ENCODE peak calls at places on chromosomes 12 and 14, in ten cellular contexts. One of them, this sample, is unnamed. For H3K4me1, the result is how much of the 10 kb centered on the place peaks cover.

GRCh38 chr12:114339626-114340025 is 66.3 kb downstream of the TBX5 start:
- DNase-seq in stomach: no peak
- DNase-seq in astrocyte: peak
- DNase-seq in Peyer's patch: no peak
- DNase-seq in left ventricle myocardium inferior: no peak
- DNase-seq in HCT116: no peak
- DNase-seq in breast epithelium: no peak
- DNase-seq in K562: no peak
- DNase-seq in sigmoid colon: no peak
- DNase-seq in adrenal gland: no peak
- DNase-seq in this sample: no peak

GRCh38 chr14:103716091-103716801 is 636 bp downstream of the ZFYVE21 start:
- DNase-seq in stomach: no peak
- DNase-seq in astrocyte: no peak
- DNase-seq in Peyer's patch: no peak
- DNase-seq in left ventricle myocardium inferior: no peak
- DNase-seq in HCT116: no peak
- DNase-seq in breast epithelium: no peak
- DNase-seq in K562: peak
- DNase-seq in sigmoid colon: no peak
- DNase-seq in adrenal gland: no peak
- DNase-seq in this sample: no peak

GRCh38 chr14:94816113-94816512 is 46.2 kb upstream of the GSC start:
- DNase-seq in stomach: no peak
- DNase-seq in astrocyte: no peak
- DNase-seq in Peyer's patch: no peak
- DNase-seq in left ventricle myocardium inferior: no peak
- DNase-seq in HCT116: no peak
- DNase-seq in breast epithelium: no peak
- DNase-seq in K562: no peak
- DNase-seq in sigmoid colon: no peak
- DNase-seq in adrenal gland: no peak
- DNase-seq in this sample: no peak

GRCh38 chr12:40198601-40199000 is 26.2 kb upstream of the LRRK2 start:
- DNase-seq in stomach: no peak
- DNase-seq in astrocyte: no peak
- DNase-seq in Peyer's patch: no peak
- DNase-seq in left ventricle myocardium inferior: no peak
- DNase-seq in HCT116: no peak
- DNase-seq in breast epithelium: no peak
- DNase-seq in K562: no peak
- DNase-seq in sigmoid colon: no peak
- DNase-seq in adrenal gland: no peak
- DNase-seq in this sample: no peak

GRCh38 chr12:84157170-84157569 is 755.4 kb downstream of the SLC6A15 start:
- DNase-seq in stomach: no peak
- DNase-seq in astrocyte: no peak
- DNase-seq in Peyer's patch: no peak
- DNase-seq in left ventricle myocardium inferior: no peak
- DNase-seq in HCT116: no peak
- DNase-seq in breast epithelium: no peak
- DNase-seq in K562: no peak
- DNase-seq in sigmoid colon: no peak
- DNase-seq in adrenal gland: no peak
- DNase-seq in this sample: no peak

GRCh38 chr12:112546996-112547395 is 128.2 kb downstream of the PTPN11 start:
- DNase-seq in stomach: no peak
- DNase-seq in astrocyte: no peak
- DNase-seq in Peyer's patch: no peak
- DNase-seq in left ventricle myocardium inferior: no peak
- DNase-seq in HCT116: no peak
- DNase-seq in breast epithelium: no peak
- DNase-seq in K562: no peak
- DNase-seq in sigmoid colon: no peak
- DNase-seq in adrenal gland: no peak
- DNase-seq in this sample: no peak

GRCh38 chr12:120134307-120134980 is 17.9 kb upstream of the RAB35 start:
- DNase-seq in stomach: no peak
- DNase-seq in astrocyte: no peak
- DNase-seq in Peyer's patch: no peak
- DNase-seq in left ventricle myocardium inferior: no peak
- DNase-seq in HCT116: no peak
- DNase-seq in breast epithelium: no peak
- DNase-seq in K562: no peak
- DNase-seq in sigmoid colon: no peak
- DNase-seq in adrenal gland: no peak
- DNase-seq in this sample: no peak

GRCh38 chr12:94595152-94595551 is 55.2 kb downstream of the TMCC3 start:
- DNase-seq in stomach: no peak
- DNase-seq in astrocyte: peak
- DNase-seq in Peyer's patch: no peak
- DNase-seq in left ventricle myocardium inferior: no peak
- DNase-seq in HCT116: no peak
- DNase-seq in breast epithelium: no peak
- DNase-seq in K562: no peak
- DNase-seq in sigmoid colon: no peak
- DNase-seq in adrenal gland: no peak
- DNase-seq in this sample: no peak

GRCh38 chr14:92651106-92651792 is 97.2 kb downstream of the LGMN start:
- DNase-seq in stomach: peak
- DNase-seq in astrocyte: no peak
- DNase-seq in Peyer's patch: peak
- DNase-seq in left ventricle myocardium inferior: no peak
- DNase-seq in HCT116: no peak
- DNase-seq in breast epithelium: no peak
- DNase-seq in K562: no peak
- DNase-seq in sigmoid colon: no peak
- DNase-seq in adrenal gland: peak
- DNase-seq in this sample: no peak
- H3K4me3 ChIP-seq in stomach: peak
- H3K4me3 ChIP-seq in astrocyte: no peak
- H3K4me3 ChIP-seq in Peyer's patch: peak
- H3K4me3 ChIP-seq in left ventricle myocardium inferior: no peak
- H3K4me3 ChIP-seq in HCT116: no peak
- H3K4me3 ChIP-seq in breast epithelium: peak
- H3K4me3 ChIP-seq in K562: no peak
- H3K4me3 ChIP-seq in sigmoid colon: peak
- H3K4me3 ChIP-seq in adrenal gland: no peak
- H3K4me3 ChIP-seq in this sample: no peak

GRCh38 chr14:20195911-20196310 is 5.2 kb downstream of the OR11G2 start:
- DNase-seq in stomach: no peak
- DNase-seq in astrocyte: no peak
- DNase-seq in Peyer's patch: no peak
- DNase-seq in left ventricle myocardium inferior: no peak
- DNase-seq in HCT116: no peak
- DNase-seq in breast epithelium: no peak
- DNase-seq in K562: no peak
- DNase-seq in sigmoid colon: no peak
- DNase-seq in adrenal gland: no peak
- DNase-seq in this sample: no peak
- TF ChIP-seq CTCF in stomach: no peak
- TF ChIP-seq CTCF in astrocyte: no peak
- TF ChIP-seq CTCF in Peyer's patch: no peak
- TF ChIP-seq CTCF in left ventricle myocardium inferior: no peak
- TF ChIP-seq CTCF in HCT116: peak
- TF ChIP-seq CTCF in breast epithelium: no peak
- TF ChIP-seq CTCF in K562: peak
- TF ChIP-seq CTCF in sigmoid colon: no peak
- TF ChIP-seq CTCF in adrenal gland: no peak
- TF ChIP-seq CTCF in this sample: no peak

GRCh38 chr14:22882064-22882463 is 958 bp upstream of the REM2 start:
- DNase-seq in stomach: no peak
- DNase-seq in astrocyte: no peak
- DNase-seq in Peyer's patch: no peak
- DNase-seq in left ventricle myocardium inferior: no peak
- DNase-seq in HCT116: no peak
- DNase-seq in breast epithelium: no peak
- DNase-seq in K562: no peak
- DNase-seq in sigmoid colon: no peak
- DNase-seq in adrenal gland: no peak
- DNase-seq in this sample: no peak

GRCh38 chr14:22885975-22886374 is 3.0 kb downstream of the REM2 start:
- DNase-seq in stomach: no peak
- DNase-seq in astrocyte: no peak
- DNase-seq in Peyer's patch: no peak
- DNase-seq in left ventricle myocardium inferior: no peak
- DNase-seq in HCT116: no peak
- DNase-seq in breast epithelium: no peak
- DNase-seq in K562: no peak
- DNase-seq in sigmoid colon: no peak
- DNase-seq in adrenal gland: no peak
- DNase-seq in this sample: no peak

GRCh38 chr14:22884721-22885523 is 1.9 kb downstream of the REM2 start:
- DNase-seq in stomach: no peak
- DNase-seq in astrocyte: no peak
- DNase-seq in Peyer's patch: no peak
- DNase-seq in left ventricle myocardium inferior: no peak
- DNase-seq in HCT116: no peak
- DNase-seq in breast epithelium: no peak
- DNase-seq in K562: no peak
- DNase-seq in sigmoid colon: no peak
- DNase-seq in adrenal gland: no peak
- DNase-seq in this sample: no peak

GRCh38 chr14:22883191-22883976 is at the start of gene REM2:
- DNase-seq in stomach: no peak
- DNase-seq in astrocyte: no peak
- DNase-seq in Peyer's patch: no peak
- DNase-seq in left ventricle myocardium inferior: no peak
- DNase-seq in HCT116: no peak
- DNase-seq in breast epithelium: no peak
- DNase-seq in K562: peak
- DNase-seq in sigmoid colon: no peak
- DNase-seq in adrenal gland: no peak
- DNase-seq in this sample: no peak

GRCh38 chr14:22882529-22883190 is 362 bp upstream of the REM2 start:
- DNase-seq in stomach: peak
- DNase-seq in astrocyte: peak
- DNase-seq in Peyer's patch: no peak
- DNase-seq in left ventricle myocardium inferior: no peak
- DNase-seq in HCT116: peak
- DNase-seq in breast epithelium: no peak
- DNase-seq in K562: peak
- DNase-seq in sigmoid colon: peak
- DNase-seq in adrenal gland: no peak
- DNase-seq in this sample: peak
- H3K4me1 ChIP-seq in stomach: under half
- H3K4me1 ChIP-seq in astrocyte: under half
- H3K4me1 ChIP-seq in Peyer's patch: under half
- H3K4me1 ChIP-seq in left ventricle myocardium inferior: under half
- H3K4me1 ChIP-seq in HCT116: under half
- H3K4me1 ChIP-seq in breast epithelium: under half
- H3K4me1 ChIP-seq in K562: under half
- H3K4me1 ChIP-seq in sigmoid colon: under half
- H3K4me1 ChIP-seq in adrenal gland: under half
- H3K4me1 ChIP-seq in this sample: under half

GRCh38 chr12:130965668-130966067 is 12.0 kb downstream of the ADGRD1 start:
- DNase-seq in stomach: no peak
- DNase-seq in astrocyte: no peak
- DNase-seq in Peyer's patch: no peak
- DNase-seq in left ventricle myocardium inferior: no peak
- DNase-seq in HCT116: no peak
- DNase-seq in breast epithelium: no peak
- DNase-seq in K562: no peak
- DNase-seq in sigmoid colon: no peak
- DNase-seq in adrenal gland: no peak
- DNase-seq in this sample: no peak
- H3K4me3 ChIP-seq in stomach: no peak
- H3K4me3 ChIP-seq in astrocyte: no peak
- H3K4me3 ChIP-seq in Peyer's patch: no peak
- H3K4me3 ChIP-seq in left ventricle myocardium inferior: no peak
- H3K4me3 ChIP-seq in HCT116: no peak
- H3K4me3 ChIP-seq in breast epithelium: no peak
- H3K4me3 ChIP-seq in K562: no peak
- H3K4me3 ChIP-seq in sigmoid colon: no peak
- H3K4me3 ChIP-seq in adrenal gland: no peak
- H3K4me3 ChIP-seq in this sample: no peak

DNA sequence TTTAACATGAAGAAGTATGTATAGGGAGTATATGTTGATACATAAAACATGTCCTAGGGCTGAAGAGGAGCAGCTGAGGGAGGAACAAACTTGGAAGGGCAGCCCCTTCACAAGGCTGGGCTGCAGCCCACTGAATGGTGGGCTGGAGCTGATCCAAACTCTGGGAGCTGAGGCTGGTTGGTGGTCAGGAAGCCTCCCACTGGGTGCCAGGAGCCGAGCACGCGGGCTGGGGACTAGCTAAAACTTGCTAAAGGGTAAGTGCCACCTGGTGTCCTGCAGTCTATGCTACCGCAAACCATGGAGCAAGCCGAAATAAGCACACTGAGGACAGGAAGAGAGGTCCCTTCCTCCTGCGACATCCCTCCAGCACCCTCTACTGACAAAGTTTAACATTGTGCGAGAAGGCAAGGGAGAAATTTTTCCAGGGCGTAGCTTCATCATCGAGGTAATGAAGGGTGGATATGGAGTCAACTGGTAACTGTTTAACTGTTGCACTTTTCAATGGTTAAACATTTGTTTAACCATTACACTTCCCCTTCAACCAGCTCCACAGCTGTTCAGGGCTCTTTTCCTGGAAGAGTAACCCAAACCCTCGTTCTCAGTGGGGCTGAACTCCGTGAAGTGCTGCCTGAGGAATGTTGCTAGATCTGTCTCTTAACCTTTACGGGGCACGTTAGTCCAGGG is 42.2 kb downstream of the EGLN3 start:
- DNase-seq in stomach: no peak
- DNase-seq in astrocyte: no peak
- DNase-seq in Peyer's patch: no peak
- DNase-seq in left ventricle myocardium inferior: no peak
- DNase-seq in HCT116: no peak
- DNase-seq in breast epithelium: no peak
- DNase-seq in K562: no peak
- DNase-seq in sigmoid colon: no peak
- DNase-seq in adrenal gland: no peak
- DNase-seq in this sample: no peak
- TF ChIP-seq CTCF in stomach: no peak
- TF ChIP-seq CTCF in astrocyte: no peak
- TF ChIP-seq CTCF in Peyer's patch: no peak
- TF ChIP-seq CTCF in left ventricle myocardium inferior: no peak
- TF ChIP-seq CTCF in HCT116: no peak
- TF ChIP-seq CTCF in breast epithelium: no peak
- TF ChIP-seq CTCF in K562: no peak
- TF ChIP-seq CTCF in sigmoid colon: no peak
- TF ChIP-seq CTCF in adrenal gland: no peak
- TF ChIP-seq CTCF in this sample: no peak

GRCh38 chr14:49579841-49580240 is 6.3 kb downstream of the RPS29 start:
- DNase-seq in stomach: no peak
- DNase-seq in astrocyte: no peak
- DNase-seq in Peyer's patch: no peak
- DNase-seq in left ventricle myocardium inferior: no peak
- DNase-seq in HCT116: no peak
- DNase-seq in breast epithelium: no peak
- DNase-seq in K562: no peak
- DNase-seq in sigmoid colon: no peak
- DNase-seq in adrenal gland: no peak
- DNase-seq in this sample: no peak
- H3K4me1 ChIP-seq in stomach: under half
- H3K4me1 ChIP-seq in astrocyte: under half
- H3K4me1 ChIP-seq in Peyer's patch: under half
- H3K4me1 ChIP-seq in left ventricle myocardium inferior: under half
- H3K4me1 ChIP-seq in HCT116: under half
- H3K4me1 ChIP-seq in breast epithelium: under half
- H3K4me1 ChIP-seq in K562: under half
- H3K4me1 ChIP-seq in sigmoid colon: under half
- H3K4me1 ChIP-seq in adrenal gland: under half
- H3K4me1 ChIP-seq in this sample: under half